ENCODE peak calls at places on chromosomes 5 and 9, in seven cellular contexts. One of them, this sample, is unnamed.

GRCh38 chr5:90636948-90637347 is 78.4 kb downstream of the ADGRV1 start:
- DNase-seq in IMR-90: no peak
- DNase-seq in neuronal stem cell: no peak
- DNase-seq in H9: no peak
- DNase-seq in mesenchymal stem cell: no peak
- DNase-seq in trophoblast cell: no peak
- DNase-seq in H1: no peak
- DNase-seq in this sample: no peak

GRCh38 chr5:97601651-97602050 is 418.6 kb upstream of the RIOK2 start:
- DNase-seq in IMR-90: no peak
- DNase-seq in neuronal stem cell: no peak
- DNase-seq in H9: no peak
- DNase-seq in mesenchymal stem cell: no peak
- DNase-seq in trophoblast cell: no peak
- DNase-seq in H1: no peak
- DNase-seq in this sample: no peak

GRCh38 chr5:33824516-33825195 is 67.1 kb downstream of the ADAMTS12 start:
- DNase-seq in IMR-90: peak
- DNase-seq in neuronal stem cell: no peak
- DNase-seq in H9: no peak
- DNase-seq in mesenchymal stem cell: peak
- DNase-seq in trophoblast cell: no peak
- DNase-seq in H1: no peak
- DNase-seq in this sample: no peak

GRCh38 chr9:71910602-71911060 is 362 bp downstream of the ABHD17B start:
- DNase-seq in IMR-90: no peak
- DNase-seq in neuronal stem cell: no peak
- DNase-seq in H9: no peak
- DNase-seq in mesenchymal stem cell: no peak
- DNase-seq in trophoblast cell: peak
- DNase-seq in H1: peak
- DNase-seq in this sample: no peak

GRCh38 chr9:136943291-136944093 is 1.0 kb downstream of the FBXW5 start:
- DNase-seq in IMR-90: no peak
- DNase-seq in neuronal stem cell: no peak
- DNase-seq in H9: no peak
- DNase-seq in mesenchymal stem cell: no peak
- DNase-seq in trophoblast cell: no peak
- DNase-seq in H1: peak
- DNase-seq in this sample: peak

GRCh38 chr9:19922476-19923118 is 133.8 kb upstream of the SLC24A2 start:
- DNase-seq in IMR-90: peak
- DNase-seq in neuronal stem cell: peak
- DNase-seq in H9: peak
- DNase-seq in mesenchymal stem cell: peak
- DNase-seq in trophoblast cell: peak
- DNase-seq in H1: no peak
- DNase-seq in this sample: peak

GRCh38 chr5:174910245-174910737 is 185.9 kb downstream of the MSX2 start:
- DNase-seq in IMR-90: peak
- DNase-seq in neuronal stem cell: peak
- DNase-seq in H9: peak
- DNase-seq in mesenchymal stem cell: peak
- DNase-seq in trophoblast cell: peak
- DNase-seq in H1: peak
- DNase-seq in this sample: peak

GRCh38 chr9:124395826-124396225 is 19.4 kb downstream of the PSMB7 start:
- DNase-seq in IMR-90: peak
- DNase-seq in neuronal stem cell: no peak
- DNase-seq in H9: no peak
- DNase-seq in mesenchymal stem cell: peak
- DNase-seq in trophoblast cell: no peak
- DNase-seq in H1: no peak
- DNase-seq in this sample: no peak

GRCh38 chr5:181224390-181225234 is 1.5 kb downstream of the TRIM41 start:
- DNase-seq in IMR-90: no peak
- DNase-seq in neuronal stem cell: no peak
- DNase-seq in H9: no peak
- DNase-seq in mesenchymal stem cell: no peak
- DNase-seq in trophoblast cell: no peak
- DNase-seq in H1: no peak
- DNase-seq in this sample: no peak

GRCh38 chr9:99690573-99690972 is 131.1 kb upstream of the NR4A3 start:
- DNase-seq in IMR-90: no peak
- DNase-seq in neuronal stem cell: no peak
- DNase-seq in H9: no peak
- DNase-seq in mesenchymal stem cell: no peak
- DNase-seq in trophoblast cell: no peak
- DNase-seq in H1: no peak
- DNase-seq in this sample: no peak

GRCh38 chr9:95023217-95024003 is 294.1 kb downstream of the FANCC start:
- DNase-seq in IMR-90: peak
- DNase-seq in neuronal stem cell: no peak
- DNase-seq in H9: no peak
- DNase-seq in mesenchymal stem cell: peak
- DNase-seq in trophoblast cell: peak
- DNase-seq in H1: no peak
- DNase-seq in this sample: no peak

GRCh38 chr5:34610576-34610975 is 45.6 kb upstream of the RAI14 start:
- DNase-seq in IMR-90: no peak
- DNase-seq in neuronal stem cell: peak
- DNase-seq in H9: no peak
- DNase-seq in mesenchymal stem cell: no peak
- DNase-seq in trophoblast cell: no peak
- DNase-seq in H1: no peak
- DNase-seq in this sample: no peak

GRCh38 chr5:134240421-134240962 is 14.6 kb upstream of the PPP2CA start:
- DNase-seq in IMR-90: peak
- DNase-seq in neuronal stem cell: no peak
- DNase-seq in H9: no peak
- DNase-seq in mesenchymal stem cell: peak
- DNase-seq in trophoblast cell: no peak
- DNase-seq in H1: no peak
- DNase-seq in this sample: no peak

GRCh38 chr5:80231693-80232092 is 24.2 kb downstream of the SERINC5 start:
- DNase-seq in IMR-90: no peak
- DNase-seq in neuronal stem cell: no peak
- DNase-seq in H9: no peak
- DNase-seq in mesenchymal stem cell: no peak
- DNase-seq in trophoblast cell: no peak
- DNase-seq in H1: no peak
- DNase-seq in this sample: no peak

GRCh38 chr5:176531902-176532493 is 5.2 kb downstream of the RNF44 start:
- DNase-seq in IMR-90: no peak
- DNase-seq in neuronal stem cell: no peak
- DNase-seq in H9: no peak
- DNase-seq in mesenchymal stem cell: no peak
- DNase-seq in trophoblast cell: no peak
- DNase-seq in H1: no peak
- DNase-seq in this sample: no peak

GRCh38 chr5:143319437-143320302 is 83.8 kb downstream of the NR3C1 start:
- DNase-seq in IMR-90: no peak
- DNase-seq in neuronal stem cell: no peak
- DNase-seq in H9: no peak
- DNase-seq in mesenchymal stem cell: no peak
- DNase-seq in trophoblast cell: no peak
- DNase-seq in H1: no peak
- DNase-seq in this sample: no peak

GRCh38 chr5:149049371-149049781 is 13.5 kb downstream of the SH3TC2 start:
- DNase-seq in IMR-90: no peak
- DNase-seq in neuronal stem cell: no peak
- DNase-seq in H9: no peak
- DNase-seq in mesenchymal stem cell: peak
- DNase-seq in trophoblast cell: no peak
- DNase-seq in H1: no peak
- DNase-seq in this sample: no peak

GRCh38 chr5:180632768-180633167 is 16.6 kb downstream of the FLT4 start:
- DNase-seq in IMR-90: no peak
- DNase-seq in neuronal stem cell: no peak
- DNase-seq in H9: no peak
- DNase-seq in mesenchymal stem cell: no peak
- DNase-seq in trophoblast cell: no peak
- DNase-seq in H1: no peak
- DNase-seq in this sample: no peak

GRCh38 chr5:112059601-112060135 is 302.7 kb upstream of the NREP start:
- DNase-seq in IMR-90: no peak
- DNase-seq in neuronal stem cell: no peak
- DNase-seq in H9: no peak
- DNase-seq in mesenchymal stem cell: no peak
- DNase-seq in trophoblast cell: no peak
- DNase-seq in H1: no peak
- DNase-seq in this sample: no peak

DNA sequence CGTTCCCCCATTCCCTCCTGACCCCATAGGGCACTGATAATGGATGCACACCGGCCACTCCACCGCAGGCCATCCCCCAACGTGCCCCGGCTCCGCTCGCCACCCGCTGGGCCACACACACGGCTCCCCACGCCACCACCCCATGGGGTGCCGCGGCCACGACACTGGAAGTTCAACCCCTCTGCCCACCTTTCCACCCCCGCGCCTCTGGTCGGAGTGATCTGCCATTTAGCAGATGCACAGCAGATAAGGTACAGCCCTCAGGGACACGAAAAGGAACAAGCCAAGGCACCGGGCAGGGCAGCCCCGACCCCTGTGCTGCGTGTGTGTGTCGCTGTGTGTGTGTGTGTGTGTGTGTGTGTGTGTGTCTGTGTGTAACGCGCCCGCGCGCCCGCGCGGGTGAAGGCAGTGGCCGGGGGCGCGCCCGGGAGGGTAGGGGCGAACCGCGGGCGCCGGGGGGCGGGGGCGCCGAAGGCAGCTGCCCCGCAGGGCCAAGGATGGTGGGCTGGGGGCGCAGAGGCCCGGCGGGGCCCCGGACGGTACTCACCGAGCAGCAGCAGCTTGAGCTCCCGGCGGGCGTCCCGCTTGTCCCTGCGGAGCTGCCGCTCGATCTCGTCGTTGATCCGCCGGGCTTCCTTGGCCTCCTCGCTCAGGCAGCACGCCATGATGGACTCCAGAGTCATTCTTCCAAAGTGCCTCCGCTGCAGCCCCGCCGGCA is 899 bp downstream of the GNAQ start:
- DNase-seq in IMR-90: peak
- DNase-seq in neuronal stem cell: peak
- DNase-seq in H9: peak
- DNase-seq in mesenchymal stem cell: peak
- DNase-seq in trophoblast cell: peak
- DNase-seq in H1: peak
- DNase-seq in this sample: peak
- H2AK5ac ChIP-seq in IMR-90: peak
- H2AK5ac ChIP-seq in neuronal stem cell: peak
- H2AK5ac ChIP-seq in H9: no peak
- H2AK5ac ChIP-seq in mesenchymal stem cell: no peak
- H2AK5ac ChIP-seq in trophoblast cell: peak
- H2AK5ac ChIP-seq in H1: no peak
- H2AK5ac ChIP-seq in this sample: no peak

DNA sequence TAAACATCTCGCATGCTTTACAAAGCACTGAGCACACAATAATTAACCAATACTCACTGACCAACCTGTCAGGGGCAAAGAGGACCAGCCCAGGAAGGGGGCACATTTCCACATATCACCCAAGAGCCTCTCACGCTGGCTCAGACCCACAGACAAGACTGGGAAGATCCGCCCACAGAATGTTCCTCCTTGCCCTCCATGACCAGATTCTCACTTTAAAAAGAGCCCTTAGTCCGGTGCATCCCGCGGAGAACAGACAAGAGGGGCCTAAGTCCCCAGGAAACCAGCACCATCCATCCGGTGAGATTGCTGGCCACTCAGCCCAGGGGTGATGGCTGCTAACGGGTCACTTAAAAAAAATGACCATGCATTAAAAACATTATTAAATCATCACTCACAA is 32.9 kb downstream of the SEMA4D start:
- DNase-seq in IMR-90: no peak
- DNase-seq in neuronal stem cell: no peak
- DNase-seq in H9: no peak
- DNase-seq in mesenchymal stem cell: no peak
- DNase-seq in trophoblast cell: no peak
- DNase-seq in H1: no peak
- DNase-seq in this sample: no peak
- H4K8ac ChIP-seq in IMR-90: no peak
- H4K8ac ChIP-seq in neuronal stem cell: no peak
- H4K8ac ChIP-seq in H9: no peak
- H4K8ac ChIP-seq in mesenchymal stem cell: no peak
- H4K8ac ChIP-seq in trophoblast cell: no peak
- H4K8ac ChIP-seq in H1: no peak
- H4K8ac ChIP-seq in this sample: no peak

GRCh38 chr9:10108815-10109214 is 504.0 kb downstream of the PTPRD start:
- DNase-seq in IMR-90: no peak
- DNase-seq in neuronal stem cell: no peak
- DNase-seq in H9: no peak
- DNase-seq in mesenchymal stem cell: no peak
- DNase-seq in trophoblast cell: no peak
- DNase-seq in H1: no peak
- DNase-seq in this sample: no peak
- H2AK5ac ChIP-seq in IMR-90: no peak
- H2AK5ac ChIP-seq in neuronal stem cell: no peak
- H2AK5ac ChIP-seq in H9: no peak
- H2AK5ac ChIP-seq in mesenchymal stem cell: no peak
- H2AK5ac ChIP-seq in trophoblast cell: no peak
- H2AK5ac ChIP-seq in H1: no peak
- H2AK5ac ChIP-seq in this sample: no peak

DNA sequence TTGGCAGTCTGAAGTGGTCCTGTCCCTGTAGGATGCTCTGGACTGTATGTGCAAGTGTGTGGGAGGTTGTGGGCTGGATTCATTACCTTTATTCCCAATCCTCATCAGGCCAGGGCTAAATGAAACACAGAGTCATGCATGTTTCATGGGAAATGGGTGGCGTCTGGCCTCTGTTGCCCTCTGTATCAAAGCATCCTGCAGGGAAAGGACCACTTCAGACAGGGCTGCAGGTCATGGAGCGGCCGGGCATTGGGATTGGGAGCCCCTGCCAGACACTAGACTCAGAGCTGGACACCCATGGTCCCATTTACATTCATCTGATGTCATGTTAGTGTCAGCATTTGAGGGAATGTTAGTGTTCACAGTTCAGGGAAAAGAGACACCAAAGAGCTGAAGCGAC is 53.8 kb downstream of the UBE2QL1 start:
- DNase-seq in IMR-90: no peak
- DNase-seq in neuronal stem cell: no peak
- DNase-seq in H9: no peak
- DNase-seq in mesenchymal stem cell: no peak
- DNase-seq in trophoblast cell: no peak
- DNase-seq in H1: no peak
- DNase-seq in this sample: no peak
- H4K8ac ChIP-seq in IMR-90: no peak
- H4K8ac ChIP-seq in neuronal stem cell: no peak
- H4K8ac ChIP-seq in H9: no peak
- H4K8ac ChIP-seq in mesenchymal stem cell: no peak
- H4K8ac ChIP-seq in trophoblast cell: no peak
- H4K8ac ChIP-seq in H1: no peak
- H4K8ac ChIP-seq in this sample: no peak

GRCh38 chr5:95272530-95272929 is 12.4 kb downstream of the MCTP1 start:
- DNase-seq in IMR-90: no peak
- DNase-seq in neuronal stem cell: no peak
- DNase-seq in H9: no peak
- DNase-seq in mesenchymal stem cell: no peak
- DNase-seq in trophoblast cell: no peak
- DNase-seq in H1: no peak
- DNase-seq in this sample: no peak

GRCh38 chr5:95273956-95274520 is 10.9 kb downstream of the MCTP1 start:
- DNase-seq in IMR-90: no peak
- DNase-seq in neuronal stem cell: no peak
- DNase-seq in H9: no peak
- DNase-seq in mesenchymal stem cell: no peak
- DNase-seq in trophoblast cell: peak
- DNase-seq in H1: no peak
- DNase-seq in this sample: no peak
- H2AK5ac ChIP-seq in IMR-90: no peak
- H2AK5ac ChIP-seq in neuronal stem cell: no peak
- H2AK5ac ChIP-seq in H9: no peak
- H2AK5ac ChIP-seq in mesenchymal stem cell: no peak
- H2AK5ac ChIP-seq in trophoblast cell: no peak
- H2AK5ac ChIP-seq in H1: no peak
- H2AK5ac ChIP-seq in this sample: no peak

This sample was measured in mesendoderm.